ENCODE peak calls at places on chromosome 11, in seven cellular contexts. I is ELR; T is hepatocyte; O is NCI-H446; M is stimulated activated CD4-positive, alpha-beta T cell treated with anti-CD3 and anti-CD28 coated beads, Interleukin-1b, Interleukin-23, amount 100 ng/mL, for 24 hours; P is H9; L is activated naive CD4-positive, alpha-beta T cell. F is an unnamed sample.

GRCh38 chr11:70670684-70671034 is 272.3 kb downstream of the CTTN start:
- DNase-seq in O (no peak), P (no peak), I (no peak), L (no peak), M (no peak), T (no peak), F (no peak)

GRCh38 chr11:38593649-38594048 is 1995.6 kb upstream of the RAG2 start:
- DNase-seq in L (no peak), P (no peak), I (peak; percentile 27), T (no peak), O (no peak), M (no peak), F (no peak)

GRCh38 chr11:12950681-12951080 is 58.4 kb upstream of the RASSF10 start:
- DNase-seq in I (no peak), P (no peak), M (no peak), L (no peak), O (no peak), T (no peak), F (no peak)

GRCh38 chr11:33067294-33067693 is 27.9 kb downstream of the TCP11L1 start:
- DNase-seq in I (no peak), L (no peak), O (no peak), M (no peak), P (no peak), T (no peak), F (no peak)

GRCh38 chr11:86702387-86702983 is 30.1 kb upstream of the ME3 start:
- DNase-seq in T (no peak), O (no peak), I (no peak), L (no peak), M (no peak), P (no peak), F (no peak)

GRCh38 chr11:110453684-110454354 is 24.1 kb downstream of the FDX1 start:
- DNase-seq in L (no peak), O (no peak), I (no peak), P (no peak), M (no peak), T (no peak), F (no peak)

GRCh38 chr11:130945945-130946344 is 29.7 kb upstream of the SNX19 start:
- DNase-seq in M (no peak), O (no peak), I (peak; percentile 68), L (no peak), T (peak; percentile 10), P (no peak), F (no peak)

GRCh38 chr11:1879342-1879940 is 12.3 kb downstream of the PRR33 start:
- DNase-seq in M (no peak), I (no peak), P (no peak), L (no peak), T (no peak), O (no peak), F (no peak)

GRCh38 chr11:58576792-58577440 is 1.3 kb upstream of the LPXN start:
- DNase-seq in L (no peak), P (no peak), I (peak; percentile 69), M (no peak), O (peak; percentile 20), T (peak; percentile 36), F (no peak)

GRCh38 chr11:65425971-65426838 is 3.6 kb downstream of the NEAT1 start:
- DNase-seq in P (no peak), O (no peak), M (no peak), I (peak; percentile 94), L (no peak), T (peak; percentile 49), F (no peak)

GRCh38 chr11:31956310-31956709 is 134.6 kb upstream of the RCN1 start:
- DNase-seq in T (no peak), P (no peak), O (no peak), L (no peak), M (no peak), I (peak; percentile 66), F (no peak)

GRCh38 chr11:67745181-67745726 is 70.8 kb upstream of the ALDH3B2 start:
- DNase-seq in M (no peak), L (no peak), O (no peak), I (no peak), P (no peak), T (no peak), F (no peak)

GRCh38 chr11:34206598-34207300 is 101.3 kb downstream of the NAT10 start:
- DNase-seq in P (no peak), O (no peak), I (no peak), T (peak; percentile 47), M (no peak), L (no peak), F (peak; percentile 35)

GRCh38 chr11:44630511-44631210 is 65.2 kb downstream of the CD82 start:
- DNase-seq in M (no peak), L (no peak), O (no peak), T (peak; percentile 2), I (no peak), P (no peak), F (no peak)

GRCh38 chr11:62677709-62678108 is 1.2 kb downstream of the UBXN1 start:
- DNase-seq in P (no peak), L (no peak), O (no peak), I (no peak), T (no peak), M (no peak), F (no peak)

GRCh38 chr11:120425527-120425926 is 86.0 kb upstream of the GRIK4 start:
- DNase-seq in P (no peak), T (no peak), O (no peak), L (no peak), I (no peak), M (no peak), F (no peak)

GRCh38 chr11:1840780-1841480 is 2.1 kb downstream of the TNNI2 start:
- DNase-seq in L (no peak), P (no peak), O (no peak), M (no peak), I (no peak), T (no peak), F (no peak)

GRCh38 chr11:134237557-134237922 is 13.1 kb downstream of the VPS26B start:
- DNase-seq in L (no peak), T (no peak), P (no peak), O (no peak), I (no peak), M (no peak), F (no peak)

GRCh38 chr11:63920870-63921417 is 4.0 kb upstream of the RCOR2 start:
- DNase-seq in T (peak; percentile 51), I (no peak), L (no peak), O (no peak), M (no peak), P (peak; percentile 86), F (peak; percentile 83)

GRCh38 chr11:47564933-47565339 is 463 bp upstream of the PTPMT1 start:
- DNase-seq in T (no peak), P (no peak), L (no peak), M (no peak), O (no peak), I (no peak), F (no peak)

GRCh38 chr11:26842458-26842841 is 120.6 kb upstream of the SLC5A12 start:
- DNase-seq in I (no peak), O (no peak), L (no peak), P (no peak), T (peak; percentile 18), M (no peak), F (no peak)

GRCh38 chr11:127693686-127694085 is 693.1 kb upstream of the KIRREL3 start:
- DNase-seq in I (no peak), T (no peak), L (no peak), O (no peak), P (no peak), M (no peak), F (no peak)

GRCh38 chr11:17543574-17544180 is 539 bp downstream of the USH1C start:
- DNase-seq in M (no peak), P (no peak), L (no peak), T (no peak), O (no peak), I (no peak), F (no peak)

GRCh38 chr11:18650859-18651557 is 16.9 kb upstream of the SPTY2D1 start:
- DNase-seq in L (no peak), M (no peak), I (peak; percentile 83), P (peak; percentile 82), O (peak; percentile 27), T (peak; percentile 60), F (no peak)

GRCh38 chr11:15654397-15654915 is 539.7 kb downstream of the INSC start:
- DNase-seq in I (no peak), M (no peak), T (peak; percentile 28), P (no peak), L (no peak), O (no peak), F (no peak)

GRCh38 chr11:63719987-63720386 is 38.7 kb downstream of the RTN3 start:
- DNase-seq in I (no peak), T (no peak), P (no peak), L (no peak), M (no peak), O (no peak), F (no peak)

GRCh38 chr11:96748639-96749370 is 359.0 kb downstream of the JRKL start:
- DNase-seq in L (no peak), I (peak; percentile 76), M (no peak), T (no peak), O (no peak), P (no peak), F (no peak)

GRCh38 chr11:76656087-76656531 is 14.4 kb downstream of the LRRC32 start:
- DNase-seq in O (no peak), L (no peak), P (peak; percentile 27), T (no peak), M (no peak), I (no peak), F (no peak)

GRCh38 chr11:132409591-132410375 is 1039.4 kb downstream of the NTM start:
- DNase-seq in L (no peak), P (no peak), M (no peak), I (no peak), O (no peak), T (no peak), F (no peak)

GRCh38 chr11:128474036-128474874 is 113.1 kb downstream of the ETS1 start:
- DNase-seq in O (no peak), L (no peak), T (no peak), P (no peak), I (no peak), M (no peak), F (no peak)

GRCh38 chr11:27370374-27370773 is 7.4 kb upstream of the CCDC34 start:
- DNase-seq in T (peak; percentile 76), M (no peak), P (no peak), I (no peak), O (no peak), L (no peak), F (no peak)

GRCh38 chr11:47907499-47907898 is 59.3 kb upstream of the NUP160 start:
- DNase-seq in I (peak; percentile 36), T (peak; percentile 34), P (no peak), L (no peak), M (no peak), O (no peak), F (no peak)

GRCh38 chr11:112931686-112932085 is 29.5 kb upstream of the NCAM1 start:
- DNase-seq in M (no peak), T (peak; percentile 54), P (no peak), I (no peak), L (no peak), O (no peak), F (no peak)

GRCh38 chr11:72786305-72787261 is 7.3 kb downstream of the STARD10 start:
- DNase-seq in M (no peak), L (no peak), I (no peak), T (peak; percentile 88), O (no peak), P (no peak), F (no peak)

GRCh38 chr11:65927904-65928397 is 8.7 kb downstream of the DRAP1 start:
- DNase-seq in L (peak; percentile 18), T (no peak), P (no peak), O (no peak), I (peak; percentile 22), M (peak; percentile 37), F (no peak)

GRCh38 chr11:46342237-46342636 is 5.0 kb upstream of the DGKZ start:
- DNase-seq in T (peak; percentile 56), L (no peak), O (no peak), M (no peak), P (peak; percentile 69), I (peak; percentile 30), F (no peak)